ENCODE peak calls at places on chromosome 6, in nine cellular contexts. H is A172, Q is pons, O is AG09319, T is AG04450, A is NT2/D1, W is fibroblast of the aortic adventitia, K is heart left ventricle, J is KBM-7. B is an unnamed sample.

GRCh38 chr6:135851442-135852271 is at the start of gene PDE7B:
- DNase-seq in H (peak), Q (peak), O (peak), T (peak), A (peak), W (peak), K (peak), J (peak), B (peak)

GRCh38 chr6:75268121-75268987 is 16.2 kb downstream of the TMEM30A start:
- DNase-seq in H (peak), Q (no peak), O (no peak), T (no peak), A (no peak), W (no peak), K (no peak), J (no peak), B (no peak)

GRCh38 chr6:130967502-130968469 is 95.3 kb downstream of the EPB41L2 start:
- DNase-seq in H (no peak), Q (no peak), O (no peak), T (no peak), A (no peak), W (peak), K (no peak), J (no peak), B (no peak)

GRCh38 chr6:33428219-33428890 is 8.5 kb downstream of the SYNGAP1 start:
- DNase-seq in H (no peak), Q (no peak), O (no peak), T (no peak), A (no peak), W (no peak), K (no peak), J (peak), B (no peak)

GRCh38 chr6:29770286-29770685 is 47.1 kb downstream of the HLA-F start:
- DNase-seq in H (no peak), Q (no peak), O (no peak), T (no peak), A (no peak), W (no peak), K (no peak), J (no peak), B (no peak)

GRCh38 chr6:79215233-79215824 is 19.2 kb downstream of the HMGN3 start:
- DNase-seq in H (peak), Q (no peak), O (no peak), T (no peak), A (no peak), W (peak), K (no peak), J (no peak), B (no peak)

GRCh38 chr6:15344186-15344506 is 98.3 kb downstream of the JARID2 start:
- DNase-seq in H (no peak), Q (no peak), O (no peak), T (no peak), A (no peak), W (no peak), K (no peak), J (no peak), B (no peak)

GRCh38 chr6:87918461-87918941 is 129.1 kb upstream of the SPACA1 start:
- DNase-seq in H (no peak), Q (no peak), O (no peak), T (no peak), A (no peak), W (no peak), K (no peak), J (no peak), B (no peak)

GRCh38 chr6:14458669-14459266 is 341.2 kb downstream of the CD83 start:
- DNase-seq in H (peak), Q (no peak), O (peak), T (peak), A (no peak), W (peak), K (no peak), J (no peak), B (no peak)

GRCh38 chr6:157715766-157716171 is 107.3 kb upstream of the SNX9 start:
- DNase-seq in H (no peak), Q (no peak), O (peak), T (peak), A (no peak), W (peak), K (peak), J (no peak), B (peak)

GRCh38 chr6:124297507-124297906 is 493.8 kb downstream of the NKAIN2 start:
- DNase-seq in H (no peak), Q (no peak), O (no peak), T (no peak), A (no peak), W (no peak), K (no peak), J (no peak), B (no peak)

GRCh38 chr6:20811112-20811746 is 277.0 kb downstream of the CDKAL1 start:
- DNase-seq in H (peak), Q (no peak), O (peak), T (peak), A (peak), W (peak), K (no peak), J (peak), B (peak)

GRCh38 chr6:135922170-135922569 is 70.7 kb downstream of the PDE7B start:
- DNase-seq in H (peak), Q (peak), O (peak), T (peak), A (peak), W (peak), K (peak), J (no peak), B (peak)

GRCh38 chr6:133546098-133546497 is 304.9 kb downstream of the EYA4 start:
- DNase-seq in H (no peak), Q (no peak), O (no peak), T (peak), A (no peak), W (peak), K (no peak), J (no peak), B (no peak)

GRCh38 chr6:34259529-34260069 is 10.8 kb upstream of the SMIM29 start:
- DNase-seq in H (no peak), Q (no peak), O (no peak), T (no peak), A (no peak), W (no peak), K (no peak), J (no peak), B (no peak)

GRCh38 chr6:111767752-111768430 is 105.4 kb downstream of the FYN start:
- DNase-seq in H (no peak), Q (peak), O (no peak), T (no peak), A (no peak), W (no peak), K (no peak), J (no peak), B (no peak)

GRCh38 chr6:32432050-32432450 is 7.6 kb upstream of the HLA-DRA start:
- DNase-seq in H (peak), Q (peak), O (no peak), T (no peak), A (no peak), W (peak), K (no peak), J (peak), B (no peak)

GRCh38 chr6:74966712-74967111 is 239.1 kb downstream of the COL12A1 start:
- DNase-seq in H (no peak), Q (no peak), O (no peak), T (no peak), A (no peak), W (no peak), K (no peak), J (no peak), B (no peak)

GRCh38 chr6:170512249-170512648 is 40.9 kb downstream of the PSMB1 start:
- DNase-seq in H (no peak), Q (no peak), O (no peak), T (no peak), A (no peak), W (no peak), K (no peak), J (no peak), B (no peak)

GRCh38 chr6:136012198-136012884 is 160.8 kb downstream of the PDE7B start:
- DNase-seq in H (peak), Q (no peak), O (no peak), T (peak), A (no peak), W (peak), K (no peak), J (no peak), B (no peak)

GRCh38 chr6:3757241-3757641 is 5.7 kb upstream of the PXDC1 start:
- DNase-seq in H (no peak), Q (no peak), O (no peak), T (no peak), A (no peak), W (no peak), K (no peak), J (no peak), B (no peak)

GRCh38 chr6:106084106-106084963 is 1.8 kb upstream of the PRDM1 start:
- DNase-seq in H (no peak), Q (peak), O (peak), T (peak), A (peak), W (peak), K (no peak), J (peak), B (no peak)

GRCh38 chr6:108798672-108799355 is 49.4 kb upstream of the ARMC2 start:
- DNase-seq in H (no peak), Q (no peak), O (no peak), T (no peak), A (no peak), W (no peak), K (peak), J (peak), B (no peak)

GRCh38 chr6:144156334-144156733 is 6.0 kb downstream of the STX11 start:
- DNase-seq in H (no peak), Q (peak), O (peak), T (no peak), A (no peak), W (peak), K (no peak), J (no peak), B (no peak)

GRCh38 chr6:155418017-155418749 is 37.5 kb downstream of the NOX3 start:
- DNase-seq in H (peak), Q (peak), O (peak), T (no peak), A (no peak), W (peak), K (no peak), J (peak), B (peak)

GRCh38 chr6:1482381-1483166 is 93.2 kb downstream of the FOXF2 start:
- DNase-seq in H (peak), Q (no peak), O (no peak), T (no peak), A (no peak), W (no peak), K (no peak), J (no peak), B (no peak)

GRCh38 chr6:36657942-36658544 is 20.5 kb upstream of the CDKN1A start:
- DNase-seq in H (peak), Q (no peak), O (no peak), T (no peak), A (no peak), W (peak), K (no peak), J (no peak), B (no peak)

GRCh38 chr6:90256698-90257485 is 39.8 kb downstream of the BACH2 start:
- DNase-seq in H (peak), Q (no peak), O (no peak), T (peak), A (no peak), W (peak), K (no peak), J (no peak), B (no peak)

B was measured in brain pericyte.